ENCODE peak calls at places on chromosomes 7 and 10, in six cellular contexts. One of them, this sample, is unnamed.

GRCh38 chr10:71089162-71089561 is 123.2 kb upstream of the UNC5B start:
- DNase-seq in stimulated activated CD4-positive, alpha-beta T cell treated with anti-CD3 and anti-CD28 coated beads, TNF-alpha, amount 100 ng/mL, for 24 hours: no peak
- DNase-seq in uterus: no peak
- DNase-seq in neural crest cell: no peak
- DNase-seq in A172: no peak
- DNase-seq in brain microvascular endothelial cell: no peak
- DNase-seq in this sample: no peak

GRCh38 chr10:121791761-121792160 is 136.1 kb downstream of the ATE1 start:
- DNase-seq in stimulated activated CD4-positive, alpha-beta T cell treated with anti-CD3 and anti-CD28 coated beads, TNF-alpha, amount 100 ng/mL, for 24 hours: no peak
- DNase-seq in uterus: no peak
- DNase-seq in brain microvascular endothelial cell: no peak
- DNase-seq in A172: no peak
- DNase-seq in neural crest cell: no peak
- DNase-seq in this sample: no peak

GRCh38 chr7:93178213-93178612 is 30.0 kb upstream of the SAMD9L start:
- DNase-seq in uterus: no peak
- DNase-seq in neural crest cell: no peak
- DNase-seq in A172: peak; percentile 25
- DNase-seq in brain microvascular endothelial cell: no peak
- DNase-seq in stimulated activated CD4-positive, alpha-beta T cell treated with anti-CD3 and anti-CD28 coated beads, TNF-alpha, amount 100 ng/mL, for 24 hours: no peak
- DNase-seq in this sample: no peak

GRCh38 chr7:3832199-3832598 is 531.1 kb downstream of the SDK1 start:
- DNase-seq in brain microvascular endothelial cell: no peak
- DNase-seq in neural crest cell: no peak
- DNase-seq in stimulated activated CD4-positive, alpha-beta T cell treated with anti-CD3 and anti-CD28 coated beads, TNF-alpha, amount 100 ng/mL, for 24 hours: no peak
- DNase-seq in A172: no peak
- DNase-seq in uterus: no peak
- DNase-seq in this sample: no peak

GRCh38 chr7:51067757-51068156 is 248.9 kb downstream of the COBL start:
- DNase-seq in brain microvascular endothelial cell: peak; percentile 83
- DNase-seq in neural crest cell: peak; percentile 75
- DNase-seq in A172: peak; percentile 81
- DNase-seq in stimulated activated CD4-positive, alpha-beta T cell treated with anti-CD3 and anti-CD28 coated beads, TNF-alpha, amount 100 ng/mL, for 24 hours: no peak
- DNase-seq in uterus: no peak
- DNase-seq in this sample: no peak

GRCh38 chr7:47470567-47471357 is 111.1 kb downstream of the TNS3 start:
- DNase-seq in uterus: no peak
- DNase-seq in brain microvascular endothelial cell: no peak
- DNase-seq in A172: no peak
- DNase-seq in stimulated activated CD4-positive, alpha-beta T cell treated with anti-CD3 and anti-CD28 coated beads, TNF-alpha, amount 100 ng/mL, for 24 hours: no peak
- DNase-seq in neural crest cell: no peak
- DNase-seq in this sample: peak; percentile 72

GRCh38 chr7:12770227-12770975 is 83.0 kb downstream of the ARL4A start:
- DNase-seq in uterus: no peak
- DNase-seq in stimulated activated CD4-positive, alpha-beta T cell treated with anti-CD3 and anti-CD28 coated beads, TNF-alpha, amount 100 ng/mL, for 24 hours: no peak
- DNase-seq in brain microvascular endothelial cell: no peak
- DNase-seq in A172: peak; percentile 48
- DNase-seq in neural crest cell: no peak
- DNase-seq in this sample: no peak

GRCh38 chr7:142477079-142477651 is 219.3 kb upstream of the PRSS58 start:
- DNase-seq in A172: peak; percentile 41
- DNase-seq in brain microvascular endothelial cell: peak; percentile 41
- DNase-seq in uterus: no peak
- DNase-seq in neural crest cell: no peak
- DNase-seq in stimulated activated CD4-positive, alpha-beta T cell treated with anti-CD3 and anti-CD28 coated beads, TNF-alpha, amount 100 ng/mL, for 24 hours: no peak
- DNase-seq in this sample: no peak

GRCh38 chr7:69962077-69962855 is 364.0 kb downstream of the AUTS2 start:
- DNase-seq in uterus: peak; percentile 17
- DNase-seq in brain microvascular endothelial cell: no peak
- DNase-seq in A172: no peak
- DNase-seq in neural crest cell: no peak
- DNase-seq in stimulated activated CD4-positive, alpha-beta T cell treated with anti-CD3 and anti-CD28 coated beads, TNF-alpha, amount 100 ng/mL, for 24 hours: no peak
- DNase-seq in this sample: no peak

GRCh38 chr7:77903597-77903996 is 105.0 kb downstream of the PHTF2 start:
- DNase-seq in A172: peak; percentile 16
- DNase-seq in stimulated activated CD4-positive, alpha-beta T cell treated with anti-CD3 and anti-CD28 coated beads, TNF-alpha, amount 100 ng/mL, for 24 hours: no peak
- DNase-seq in uterus: no peak
- DNase-seq in brain microvascular endothelial cell: peak; percentile 5
- DNase-seq in neural crest cell: no peak
- DNase-seq in this sample: no peak

GRCh38 chr7:53768191-53768590 is 732.8 kb downstream of the POM121L12 start:
- DNase-seq in stimulated activated CD4-positive, alpha-beta T cell treated with anti-CD3 and anti-CD28 coated beads, TNF-alpha, amount 100 ng/mL, for 24 hours: no peak
- DNase-seq in brain microvascular endothelial cell: no peak
- DNase-seq in uterus: no peak
- DNase-seq in A172: no peak
- DNase-seq in neural crest cell: no peak
- DNase-seq in this sample: no peak

GRCh38 chr7:81715984-81716588 is 53.8 kb downstream of the HGF start:
- DNase-seq in neural crest cell: no peak
- DNase-seq in A172: peak; percentile 48
- DNase-seq in brain microvascular endothelial cell: peak; percentile 79
- DNase-seq in stimulated activated CD4-positive, alpha-beta T cell treated with anti-CD3 and anti-CD28 coated beads, TNF-alpha, amount 100 ng/mL, for 24 hours: no peak
- DNase-seq in uterus: no peak
- DNase-seq in this sample: peak; percentile 21

GRCh38 chr7:101678138-101678479 is 49.0 kb upstream of the MYL10 start:
- DNase-seq in stimulated activated CD4-positive, alpha-beta T cell treated with anti-CD3 and anti-CD28 coated beads, TNF-alpha, amount 100 ng/mL, for 24 hours: no peak
- DNase-seq in A172: no peak
- DNase-seq in uterus: no peak
- DNase-seq in brain microvascular endothelial cell: no peak
- DNase-seq in neural crest cell: no peak
- DNase-seq in this sample: no peak